ENCODE peak calls at places on chromosomes 6 and 20, in eight cellular contexts. One of them, this sample, is unnamed.
A peak's percentile ranks its signal among the peaks of the same experiment; 100 is the strongest.

GRCh38 chr6:37713529-37714119 is 15.9 kb upstream of the MDGA1 start:
- DNase-seq in GM23248: peak; percentile 84
- DNase-seq in tibial artery: no peak
- DNase-seq in PC-3: no peak
- DNase-seq in right cardiac atrium: no peak
- DNase-seq in spleen: no peak
- DNase-seq in colonic mucosa: no peak
- DNase-seq in naive thymus-derived CD4-positive, alpha-beta T cell: no peak
- DNase-seq in this sample: no peak

GRCh38 chr20:60292001-60292520 is 333.8 kb downstream of the CDH26 start:
- DNase-seq in GM23248: no peak
- DNase-seq in tibial artery: no peak
- DNase-seq in PC-3: no peak
- DNase-seq in right cardiac atrium: no peak
- DNase-seq in spleen: no peak
- DNase-seq in colonic mucosa: no peak
- DNase-seq in naive thymus-derived CD4-positive, alpha-beta T cell: no peak
- DNase-seq in this sample: no peak

GRCh38 chr6:34145161-34146020 is 496 bp downstream of the GRM4 start:
- DNase-seq in GM23248: peak; percentile 78
- DNase-seq in tibial artery: no peak
- DNase-seq in PC-3: peak; percentile 18
- DNase-seq in right cardiac atrium: peak; percentile 59
- DNase-seq in spleen: peak; percentile 80
- DNase-seq in colonic mucosa: no peak
- DNase-seq in naive thymus-derived CD4-positive, alpha-beta T cell: peak; percentile 29
- DNase-seq in this sample: no peak

GRCh38 chr6:143536461-143536865 is 24.9 kb upstream of the FUCA2 start:
- DNase-seq in GM23248: peak; percentile 75
- DNase-seq in tibial artery: peak; percentile 70
- DNase-seq in PC-3: peak; percentile 45
- DNase-seq in right cardiac atrium: peak; percentile 80
- DNase-seq in spleen: peak; percentile 91
- DNase-seq in colonic mucosa: peak; percentile 65
- DNase-seq in naive thymus-derived CD4-positive, alpha-beta T cell: peak; percentile 35
- DNase-seq in this sample: peak; percentile 28

GRCh38 chr6:107458687-107459282 is 579 bp downstream of the PDSS2 start:
- DNase-seq in GM23248: peak; percentile 58
- DNase-seq in tibial artery: no peak
- DNase-seq in PC-3: peak; percentile 26
- DNase-seq in right cardiac atrium: peak; percentile 60
- DNase-seq in spleen: peak; percentile 88
- DNase-seq in colonic mucosa: no peak
- DNase-seq in naive thymus-derived CD4-positive, alpha-beta T cell: no peak
- DNase-seq in this sample: no peak

GRCh38 chr20:9591080-9591479 is 76.7 kb downstream of the LAMP5 start:
- DNase-seq in GM23248: no peak
- DNase-seq in tibial artery: no peak
- DNase-seq in PC-3: no peak
- DNase-seq in right cardiac atrium: no peak
- DNase-seq in spleen: no peak
- DNase-seq in colonic mucosa: no peak
- DNase-seq in naive thymus-derived CD4-positive, alpha-beta T cell: no peak
- DNase-seq in this sample: no peak

GRCh38 chr20:33724439-33725094 is 4.5 kb upstream of the PXMP4 start:
- DNase-seq in GM23248: no peak
- DNase-seq in tibial artery: no peak
- DNase-seq in PC-3: no peak
- DNase-seq in right cardiac atrium: no peak
- DNase-seq in spleen: no peak
- DNase-seq in colonic mucosa: no peak
- DNase-seq in naive thymus-derived CD4-positive, alpha-beta T cell: no peak
- DNase-seq in this sample: no peak

GRCh38 chr20:19176483-19176882 is 36.0 kb upstream of the SLC24A3 start:
- DNase-seq in GM23248: no peak
- DNase-seq in tibial artery: no peak
- DNase-seq in PC-3: no peak
- DNase-seq in right cardiac atrium: no peak
- DNase-seq in spleen: no peak
- DNase-seq in colonic mucosa: no peak
- DNase-seq in naive thymus-derived CD4-positive, alpha-beta T cell: no peak
- DNase-seq in this sample: no peak

GRCh38 chr6:112535816-112536215 is 188.7 kb downstream of the RFPL4B start:
- DNase-seq in GM23248: no peak
- DNase-seq in tibial artery: no peak
- DNase-seq in PC-3: no peak
- DNase-seq in right cardiac atrium: no peak
- DNase-seq in spleen: no peak
- DNase-seq in colonic mucosa: no peak
- DNase-seq in naive thymus-derived CD4-positive, alpha-beta T cell: no peak
- DNase-seq in this sample: no peak

GRCh38 chr6:166567107-166567506 is 19.4 kb downstream of the RAMACL start:
- DNase-seq in GM23248: peak; percentile 95
- DNase-seq in tibial artery: no peak
- DNase-seq in PC-3: peak; percentile 91
- DNase-seq in right cardiac atrium: no peak
- DNase-seq in spleen: no peak
- DNase-seq in colonic mucosa: no peak
- DNase-seq in naive thymus-derived CD4-positive, alpha-beta T cell: no peak
- DNase-seq in this sample: peak; percentile 58

GRCh38 chr20:53900380-53900999 is 169.9 kb downstream of the BCAS1 start:
- DNase-seq in GM23248: peak; percentile 85
- DNase-seq in tibial artery: no peak
- DNase-seq in PC-3: peak; percentile 83
- DNase-seq in right cardiac atrium: no peak
- DNase-seq in spleen: no peak
- DNase-seq in colonic mucosa: no peak
- DNase-seq in naive thymus-derived CD4-positive, alpha-beta T cell: no peak
- DNase-seq in this sample: no peak

GRCh38 chr6:21594427-21595264 is 1.1 kb downstream of the SOX4 start:
- DNase-seq in GM23248: peak; percentile 86
- DNase-seq in tibial artery: peak; percentile 77
- DNase-seq in PC-3: peak; percentile 34
- DNase-seq in right cardiac atrium: peak; percentile 84
- DNase-seq in spleen: peak; percentile 91
- DNase-seq in colonic mucosa: peak; percentile 53
- DNase-seq in naive thymus-derived CD4-positive, alpha-beta T cell: peak; percentile 40
- DNase-seq in this sample: peak; percentile 73

GRCh38 chr6:157964139-157964538 is 17.5 kb upstream of the SYNJ2 start:
- DNase-seq in GM23248: no peak
- DNase-seq in tibial artery: no peak
- DNase-seq in PC-3: no peak
- DNase-seq in right cardiac atrium: no peak
- DNase-seq in spleen: no peak
- DNase-seq in colonic mucosa: no peak
- DNase-seq in naive thymus-derived CD4-positive, alpha-beta T cell: no peak
- DNase-seq in this sample: no peak

GRCh38 chr6:83758533-83758932 is 49.6 kb upstream of the SNAP91 start:
- DNase-seq in GM23248: no peak
- DNase-seq in tibial artery: no peak
- DNase-seq in PC-3: no peak
- DNase-seq in right cardiac atrium: no peak
- DNase-seq in spleen: no peak
- DNase-seq in colonic mucosa: no peak
- DNase-seq in naive thymus-derived CD4-positive, alpha-beta T cell: no peak
- DNase-seq in this sample: no peak

GRCh38 chr6:147209762-147210449 is 5.7 kb downstream of the STXBP5 start:
- DNase-seq in GM23248: no peak
- DNase-seq in tibial artery: no peak
- DNase-seq in PC-3: no peak
- DNase-seq in right cardiac atrium: no peak
- DNase-seq in spleen: no peak
- DNase-seq in colonic mucosa: no peak
- DNase-seq in naive thymus-derived CD4-positive, alpha-beta T cell: no peak
- DNase-seq in this sample: no peak
- H3K4me1 ChIP-seq in GM23248: peaks cover 44% of the 10 kb centered on the region
- H3K4me1 ChIP-seq in tibial artery: no peaks in the 10 kb centered on the region
- H3K4me1 ChIP-seq in PC-3: peaks cover 16% of the 10 kb centered on the region
- H3K4me1 ChIP-seq in right cardiac atrium: peaks cover 3% of the 10 kb centered on the region
- H3K4me1 ChIP-seq in spleen: peaks cover 23% of the 10 kb centered on the region
- H3K4me1 ChIP-seq in colonic mucosa: no peaks in the 10 kb centered on the region
- H3K4me1 ChIP-seq in naive thymus-derived CD4-positive, alpha-beta T cell: peaks cover 4% of the 10 kb centered on the region
- H3K4me1 ChIP-seq in this sample: peaks cover 37% of the 10 kb centered on the region

GRCh38 chr6:136826216-136826615 is 3.8 kb downstream of the PEX7 start:
- DNase-seq in GM23248: no peak
- DNase-seq in tibial artery: no peak
- DNase-seq in PC-3: no peak
- DNase-seq in right cardiac atrium: no peak
- DNase-seq in spleen: no peak
- DNase-seq in colonic mucosa: no peak
- DNase-seq in naive thymus-derived CD4-positive, alpha-beta T cell: no peak
- DNase-seq in this sample: no peak
- H3K27ac ChIP-seq in GM23248: no peak overlapping the region
- H3K27ac ChIP-seq in tibial artery: no peak overlapping the region
- H3K27ac ChIP-seq in PC-3: no peak overlapping the region
- H3K27ac ChIP-seq in right cardiac atrium: no peak overlapping the region
- H3K27ac ChIP-seq in spleen: no peak overlapping the region
- H3K27ac ChIP-seq in colonic mucosa: no peak overlapping the region
- H3K27ac ChIP-seq in naive thymus-derived CD4-positive, alpha-beta T cell: no peak overlapping the region
- H3K27ac ChIP-seq in this sample: no peak overlapping the region

GRCh38 chr6:6724319-6725119 is 136.0 kb downstream of the LY86 start:
- DNase-seq in GM23248: peak; percentile 90
- DNase-seq in tibial artery: peak; percentile 77
- DNase-seq in PC-3: peak; percentile 73
- DNase-seq in right cardiac atrium: peak; percentile 84
- DNase-seq in spleen: peak; percentile 86
- DNase-seq in colonic mucosa: peak; percentile 84
- DNase-seq in naive thymus-derived CD4-positive, alpha-beta T cell: peak; percentile 74
- DNase-seq in this sample: peak; percentile 84

GRCh38 chr6:6723316-6723715 is 134.8 kb downstream of the LY86 start:
- DNase-seq in GM23248: no peak
- DNase-seq in tibial artery: no peak
- DNase-seq in PC-3: no peak
- DNase-seq in right cardiac atrium: no peak
- DNase-seq in spleen: no peak
- DNase-seq in colonic mucosa: no peak
- DNase-seq in naive thymus-derived CD4-positive, alpha-beta T cell: no peak
- DNase-seq in this sample: no peak

GRCh38 chr6:6725120-6725833 is 136.8 kb downstream of the LY86 start:
- DNase-seq in GM23248: no peak
- DNase-seq in tibial artery: no peak
- DNase-seq in PC-3: no peak
- DNase-seq in right cardiac atrium: peak; percentile 65
- DNase-seq in spleen: no peak
- DNase-seq in colonic mucosa: no peak
- DNase-seq in naive thymus-derived CD4-positive, alpha-beta T cell: no peak
- DNase-seq in this sample: no peak

GRCh38 chr6:6723792-6724318 is 135.3 kb downstream of the LY86 start:
- DNase-seq in GM23248: no peak
- DNase-seq in tibial artery: no peak
- DNase-seq in PC-3: no peak
- DNase-seq in right cardiac atrium: no peak
- DNase-seq in spleen: no peak
- DNase-seq in colonic mucosa: peak; percentile 65
- DNase-seq in naive thymus-derived CD4-positive, alpha-beta T cell: no peak
- DNase-seq in this sample: no peak

DNA sequence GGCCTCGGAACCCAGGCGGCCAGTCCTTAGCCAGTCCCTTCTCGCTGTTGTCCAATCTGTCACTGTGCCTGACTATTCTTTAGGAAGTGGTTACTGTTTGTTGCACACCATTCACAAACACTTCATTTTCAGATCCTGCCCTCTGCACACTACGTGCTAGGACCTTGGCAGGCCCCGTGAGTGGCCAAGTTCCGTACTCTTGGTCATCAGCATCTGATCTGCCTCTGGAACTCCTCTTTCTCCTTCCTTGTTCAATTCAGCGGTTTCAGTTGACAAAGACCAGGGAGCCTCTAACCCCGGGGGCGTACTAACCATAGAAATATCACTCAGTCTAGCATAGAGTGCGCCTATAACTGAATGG is 137.3 kb downstream of the LY86 start:
- DNase-seq in GM23248: no peak
- DNase-seq in tibial artery: no peak
- DNase-seq in PC-3: no peak
- DNase-seq in right cardiac atrium: peak; percentile 55
- DNase-seq in spleen: no peak
- DNase-seq in colonic mucosa: no peak
- DNase-seq in naive thymus-derived CD4-positive, alpha-beta T cell: no peak
- DNase-seq in this sample: no peak
- H3K4me3 ChIP-seq in GM23248: no peak overlapping the region
- H3K4me3 ChIP-seq in tibial artery: no peak overlapping the region
- H3K4me3 ChIP-seq in PC-3: no peak overlapping the region
- H3K4me3 ChIP-seq in right cardiac atrium: no peak overlapping the region
- H3K4me3 ChIP-seq in spleen: no peak overlapping the region
- H3K4me3 ChIP-seq in colonic mucosa: no peak overlapping the region
- H3K4me3 ChIP-seq in naive thymus-derived CD4-positive, alpha-beta T cell: no peak overlapping the region
- H3K4me3 ChIP-seq in this sample: no peak overlapping the region

GRCh38 chr20:31695849-31696804 is 26.5 kb downstream of the BCL2L1 start:
- DNase-seq in GM23248: peak; percentile 76
- DNase-seq in tibial artery: no peak
- DNase-seq in PC-3: peak; percentile 95
- DNase-seq in right cardiac atrium: no peak
- DNase-seq in spleen: no peak
- DNase-seq in colonic mucosa: no peak
- DNase-seq in naive thymus-derived CD4-positive, alpha-beta T cell: no peak
- DNase-seq in this sample: peak; percentile 77

GRCh38 chr20:31693402-31693801 is 29.3 kb downstream of the BCL2L1 start:
- DNase-seq in GM23248: no peak
- DNase-seq in tibial artery: no peak
- DNase-seq in PC-3: no peak
- DNase-seq in right cardiac atrium: no peak
- DNase-seq in spleen: no peak
- DNase-seq in colonic mucosa: no peak
- DNase-seq in naive thymus-derived CD4-positive, alpha-beta T cell: no peak
- DNase-seq in this sample: no peak

GRCh38 chr20:31691646-31692275 is 30.9 kb downstream of the BCL2L1 start:
- DNase-seq in GM23248: peak; percentile 59
- DNase-seq in tibial artery: no peak
- DNase-seq in PC-3: peak; percentile 1
- DNase-seq in right cardiac atrium: no peak
- DNase-seq in spleen: no peak
- DNase-seq in colonic mucosa: no peak
- DNase-seq in naive thymus-derived CD4-positive, alpha-beta T cell: no peak
- DNase-seq in this sample: no peak

GRCh38 chr20:31694842-31695593 is 27.6 kb downstream of the BCL2L1 start:
- DNase-seq in GM23248: no peak
- DNase-seq in tibial artery: no peak
- DNase-seq in PC-3: peak; percentile 1
- DNase-seq in right cardiac atrium: no peak
- DNase-seq in spleen: no peak
- DNase-seq in colonic mucosa: no peak
- DNase-seq in naive thymus-derived CD4-positive, alpha-beta T cell: no peak
- DNase-seq in this sample: no peak

DNA sequence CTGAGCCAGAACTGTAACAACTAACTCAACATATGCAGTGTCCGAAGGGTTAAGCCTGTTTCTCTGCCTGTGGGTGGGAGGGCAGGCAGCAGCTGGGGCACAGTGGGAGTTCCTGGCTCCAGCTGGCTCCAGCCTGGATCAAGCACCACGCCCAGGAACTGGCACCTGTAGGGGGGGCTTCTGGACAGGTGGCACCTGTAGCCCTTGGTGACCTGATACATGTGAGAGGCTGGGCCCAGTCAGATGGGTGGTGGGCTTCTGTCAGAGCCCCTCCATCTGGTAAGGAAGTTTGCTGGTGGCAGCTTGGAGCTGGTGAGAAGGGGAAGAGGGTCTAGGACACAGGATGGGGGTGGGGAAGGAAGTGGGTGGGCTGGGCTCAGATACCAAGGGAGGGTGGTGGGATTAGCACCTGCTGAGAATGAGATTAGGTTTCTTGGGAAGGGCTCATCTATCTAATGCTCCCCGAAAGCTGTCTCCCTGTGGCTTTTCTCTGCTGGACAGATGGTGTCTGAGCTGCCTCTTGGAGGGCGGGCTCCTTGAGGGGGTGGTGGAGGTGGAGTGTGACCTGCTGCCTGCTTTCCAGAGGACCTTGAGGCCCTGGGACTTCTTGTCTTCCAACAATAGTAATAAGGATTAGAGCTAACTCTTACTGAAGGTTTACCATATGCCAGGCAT is 28.5 kb downstream of the BCL2L1 start:
- DNase-seq in GM23248: no peak
- DNase-seq in tibial artery: no peak
- DNase-seq in PC-3: peak; percentile 5
- DNase-seq in right cardiac atrium: no peak
- DNase-seq in spleen: no peak
- DNase-seq in colonic mucosa: no peak
- DNase-seq in naive thymus-derived CD4-positive, alpha-beta T cell: no peak
- DNase-seq in this sample: no peak
- H3K4me1 ChIP-seq in GM23248: peaks cover 58% of the 10 kb centered on the region
- H3K4me1 ChIP-seq in tibial artery: no peaks in the 10 kb centered on the region
- H3K4me1 ChIP-seq in PC-3: peaks cover 56% of the 10 kb centered on the region
- H3K4me1 ChIP-seq in right cardiac atrium: peaks cover 21% of the 10 kb centered on the region
- H3K4me1 ChIP-seq in spleen: peaks cover 69% of the 10 kb centered on the region
- H3K4me1 ChIP-seq in colonic mucosa: peaks cover 2% of the 10 kb centered on the region
- H3K4me1 ChIP-seq in naive thymus-derived CD4-positive, alpha-beta T cell: peaks cover 16% of the 10 kb centered on the region
- H3K4me1 ChIP-seq in this sample: peaks cover 71% of the 10 kb centered on the region

This sample was measured in psoas muscle.